ENCODE peak calls at places on chromosome 6, in five cellular contexts. One of them, this sample, is unnamed.

GRCh38 chr6:41634657-41635056 is 3.6 kb upstream of the MDFI start:
- DNase-seq in cardiac fibroblast: no peak
- DNase-seq in fibroblast of lung: peak; percentile 78
- DNase-seq in activated B cell treated with CpG ODN at 0.5 μM for 24 hours: no peak
- DNase-seq in ureter: no peak
- DNase-seq in this sample: no peak

GRCh38 chr6:106117579-106117978 is 31.4 kb downstream of the PRDM1 start:
- DNase-seq in cardiac fibroblast: no peak
- DNase-seq in fibroblast of lung: no peak
- DNase-seq in ureter: no peak
- DNase-seq in activated B cell treated with CpG ODN at 0.5 μM for 24 hours: no peak
- DNase-seq in this sample: no peak

GRCh38 chr6:16698988-16699868 is 62.0 kb downstream of the ATXN1 start:
- DNase-seq in fibroblast of lung: peak; percentile 77
- DNase-seq in activated B cell treated with CpG ODN at 0.5 μM for 24 hours: no peak
- DNase-seq in cardiac fibroblast: peak; percentile 67
- DNase-seq in ureter: no peak
- DNase-seq in this sample: no peak

GRCh38 chr6:42520786-42521607 is 42.8 kb upstream of the UBR2 start:
- DNase-seq in fibroblast of lung: peak; percentile 91
- DNase-seq in activated B cell treated with CpG ODN at 0.5 μM for 24 hours: no peak
- DNase-seq in ureter: no peak
- DNase-seq in cardiac fibroblast: peak; percentile 84
- DNase-seq in this sample: no peak

GRCh38 chr6:151535476-151536279 is 41.9 kb downstream of the CCDC170 start:
- DNase-seq in ureter: no peak
- DNase-seq in cardiac fibroblast: no peak
- DNase-seq in activated B cell treated with CpG ODN at 0.5 μM for 24 hours: no peak
- DNase-seq in fibroblast of lung: no peak
- DNase-seq in this sample: no peak

GRCh38 chr6:103879800-103880199 is 979.9 kb downstream of the HACE1 start:
- DNase-seq in fibroblast of lung: no peak
- DNase-seq in activated B cell treated with CpG ODN at 0.5 μM for 24 hours: no peak
- DNase-seq in ureter: no peak
- DNase-seq in cardiac fibroblast: no peak
- DNase-seq in this sample: no peak

GRCh38 chr6:53326372-53327016 is 22.3 kb downstream of the ELOVL5 start:
- DNase-seq in cardiac fibroblast: peak; percentile 91
- DNase-seq in fibroblast of lung: peak; percentile 100
- DNase-seq in ureter: no peak
- DNase-seq in activated B cell treated with CpG ODN at 0.5 μM for 24 hours: no peak
- DNase-seq in this sample: no peak

GRCh38 chr6:10441004-10441654 is 26.3 kb upstream of the TFAP2A start:
- DNase-seq in cardiac fibroblast: peak; percentile 86
- DNase-seq in fibroblast of lung: peak; percentile 97
- DNase-seq in activated B cell treated with CpG ODN at 0.5 μM for 24 hours: no peak
- DNase-seq in ureter: no peak
- DNase-seq in this sample: no peak

GRCh38 chr6:44576132-44576601 is 188.7 kb downstream of the CDC5L start:
- DNase-seq in fibroblast of lung: peak; percentile 84
- DNase-seq in ureter: no peak
- DNase-seq in cardiac fibroblast: peak; percentile 81
- DNase-seq in activated B cell treated with CpG ODN at 0.5 μM for 24 hours: no peak
- DNase-seq in this sample: no peak

GRCh38 chr6:13339863-13340635 is 11.7 kb upstream of the TBC1D7 start:
- DNase-seq in fibroblast of lung: no peak
- DNase-seq in activated B cell treated with CpG ODN at 0.5 μM for 24 hours: no peak
- DNase-seq in ureter: no peak
- DNase-seq in cardiac fibroblast: no peak
- DNase-seq in this sample: no peak

GRCh38 chr6:137832110-137832509 is 34.9 kb upstream of the TNFAIP3 start:
- DNase-seq in fibroblast of lung: peak; percentile 96
- DNase-seq in cardiac fibroblast: peak; percentile 95
- DNase-seq in activated B cell treated with CpG ODN at 0.5 μM for 24 hours: no peak
- DNase-seq in ureter: no peak
- DNase-seq in this sample: no peak

GRCh38 chr6:163133017-163133416 is 281.5 kb upstream of the QKI start:
- DNase-seq in activated B cell treated with CpG ODN at 0.5 μM for 24 hours: no peak
- DNase-seq in cardiac fibroblast: no peak
- DNase-seq in ureter: no peak
- DNase-seq in fibroblast of lung: no peak
- DNase-seq in this sample: no peak

GRCh38 chr6:53205778-53206177 is 57.1 kb upstream of the GCM1 start:
- DNase-seq in cardiac fibroblast: no peak
- DNase-seq in fibroblast of lung: no peak
- DNase-seq in activated B cell treated with CpG ODN at 0.5 μM for 24 hours: no peak
- DNase-seq in ureter: no peak
- DNase-seq in this sample: no peak

GRCh38 chr6:135329851-135330803 is 149.0 kb downstream of the MYB start:
- DNase-seq in fibroblast of lung: peak; percentile 41
- DNase-seq in ureter: no peak
- DNase-seq in cardiac fibroblast: no peak
- DNase-seq in activated B cell treated with CpG ODN at 0.5 μM for 24 hours: no peak
- DNase-seq in this sample: no peak

GRCh38 chr6:30912746-30913520 is 1.1 kb upstream of the VARS2 start:
- DNase-seq in fibroblast of lung: no peak
- DNase-seq in ureter: no peak
- DNase-seq in cardiac fibroblast: no peak
- DNase-seq in activated B cell treated with CpG ODN at 0.5 μM for 24 hours: no peak
- DNase-seq in this sample: no peak

GRCh38 chr6:35443341-35444030 is 8.7 kb upstream of the FANCE start:
- DNase-seq in ureter: no peak
- DNase-seq in cardiac fibroblast: no peak
- DNase-seq in fibroblast of lung: no peak
- DNase-seq in activated B cell treated with CpG ODN at 0.5 μM for 24 hours: no peak
- DNase-seq in this sample: no peak

GRCh38 chr6:46751658-46752057 is 4.9 kb downstream of the ANKRD66 start:
- DNase-seq in activated B cell treated with CpG ODN at 0.5 μM for 24 hours: no peak
- DNase-seq in fibroblast of lung: no peak
- DNase-seq in cardiac fibroblast: no peak
- DNase-seq in ureter: no peak
- DNase-seq in this sample: no peak

GRCh38 chr6:4180653-4181255 is 45.4 kb upstream of the ECI2 start:
- DNase-seq in ureter: no peak
- DNase-seq in activated B cell treated with CpG ODN at 0.5 μM for 24 hours: no peak
- DNase-seq in fibroblast of lung: peak; percentile 46
- DNase-seq in cardiac fibroblast: peak; percentile 66
- DNase-seq in this sample: no peak

GRCh38 chr6:136058852-136059251 is 191.3 kb downstream of the MTFR2 start:
- DNase-seq in activated B cell treated with CpG ODN at 0.5 μM for 24 hours: no peak
- DNase-seq in cardiac fibroblast: no peak
- DNase-seq in fibroblast of lung: no peak
- DNase-seq in ureter: no peak
- DNase-seq in this sample: no peak

This sample was measured in endothelial cell.